ENCODE peak calls at places on chromosomes 16 and 17, in seven cellular contexts. One of them, this sample, is unnamed.

GRCh38 chr17:60720763-60721531 is 43.3 kb downstream of the BCAS3 start:
- DNase-seq in NCI-H460: peak; percentile 56
- DNase-seq in HTR-8/SVneo: peak; percentile 79
- DNase-seq in iris pigment epithelial cell: peak; percentile 71
- DNase-seq in effector memory CD8-positive, alpha-beta T cell: peak; percentile 36
- DNase-seq in GM23338: peak; percentile 76
- DNase-seq in progenitor cell of endocrine pancreas: peak; percentile 20
- DNase-seq in this sample: peak; percentile 70

GRCh38 chr16:85611455-85612190 is 1.5 kb upstream of the GSE1 start:
- DNase-seq in NCI-H460: peak; percentile 68
- DNase-seq in progenitor cell of endocrine pancreas: peak; percentile 46
- DNase-seq in HTR-8/SVneo: peak; percentile 81
- DNase-seq in iris pigment epithelial cell: peak; percentile 70
- DNase-seq in effector memory CD8-positive, alpha-beta T cell: peak; percentile 31
- DNase-seq in GM23338: peak; percentile 82
- DNase-seq in this sample: peak; percentile 91

GRCh38 chr17:31722251-31723056 is 136.6 kb downstream of the COPRS start:
- DNase-seq in progenitor cell of endocrine pancreas: no peak
- DNase-seq in effector memory CD8-positive, alpha-beta T cell: no peak
- DNase-seq in NCI-H460: no peak
- DNase-seq in GM23338: no peak
- DNase-seq in iris pigment epithelial cell: peak; percentile 71
- DNase-seq in HTR-8/SVneo: peak; percentile 75
- DNase-seq in this sample: no peak

GRCh38 chr16:9099131-9099625 is 7.7 kb downstream of the HAPSTR1 start:
- DNase-seq in progenitor cell of endocrine pancreas: no peak
- DNase-seq in NCI-H460: no peak
- DNase-seq in effector memory CD8-positive, alpha-beta T cell: no peak
- DNase-seq in GM23338: no peak
- DNase-seq in HTR-8/SVneo: no peak
- DNase-seq in iris pigment epithelial cell: peak; percentile 47
- DNase-seq in this sample: no peak

GRCh38 chr17:68290955-68291835 is at the start of the genes ARSG and SLC16A6:
- DNase-seq in progenitor cell of endocrine pancreas: peak; percentile 55
- DNase-seq in iris pigment epithelial cell: peak; percentile 68
- DNase-seq in GM23338: peak; percentile 86
- DNase-seq in HTR-8/SVneo: peak; percentile 74
- DNase-seq in effector memory CD8-positive, alpha-beta T cell: peak; percentile 80
- DNase-seq in NCI-H460: peak; percentile 75
- DNase-seq in this sample: peak; percentile 76

GRCh38 chr17:12637745-12638651 is 27.7 kb upstream of the MYOCD start:
- DNase-seq in NCI-H460: no peak
- DNase-seq in GM23338: no peak
- DNase-seq in progenitor cell of endocrine pancreas: no peak
- DNase-seq in HTR-8/SVneo: no peak
- DNase-seq in iris pigment epithelial cell: no peak
- DNase-seq in effector memory CD8-positive, alpha-beta T cell: no peak
- DNase-seq in this sample: no peak

GRCh38 chr17:43015579-43015978 is 6.6 kb downstream of the VAT1 start:
- DNase-seq in GM23338: no peak
- DNase-seq in effector memory CD8-positive, alpha-beta T cell: no peak
- DNase-seq in HTR-8/SVneo: no peak
- DNase-seq in progenitor cell of endocrine pancreas: no peak
- DNase-seq in NCI-H460: no peak
- DNase-seq in iris pigment epithelial cell: no peak
- DNase-seq in this sample: no peak

GRCh38 chr16:4272114-4272954 is 489 bp downstream of the TFAP4 start:
- DNase-seq in effector memory CD8-positive, alpha-beta T cell: no peak
- DNase-seq in iris pigment epithelial cell: peak; percentile 36
- DNase-seq in HTR-8/SVneo: no peak
- DNase-seq in progenitor cell of endocrine pancreas: peak; percentile 34
- DNase-seq in GM23338: peak; percentile 56
- DNase-seq in NCI-H460: no peak
- DNase-seq in this sample: peak; percentile 39

GRCh38 chr17:901964-902363 is 77.6 kb downstream of the NXN start:
- DNase-seq in iris pigment epithelial cell: no peak
- DNase-seq in HTR-8/SVneo: no peak
- DNase-seq in NCI-H460: no peak
- DNase-seq in effector memory CD8-positive, alpha-beta T cell: no peak
- DNase-seq in GM23338: no peak
- DNase-seq in progenitor cell of endocrine pancreas: no peak
- DNase-seq in this sample: no peak

GRCh38 chr16:90048737-90049330 is 28.3 kb downstream of the PRDM7 start:
- DNase-seq in HTR-8/SVneo: no peak
- DNase-seq in effector memory CD8-positive, alpha-beta T cell: no peak
- DNase-seq in NCI-H460: no peak
- DNase-seq in GM23338: no peak
- DNase-seq in progenitor cell of endocrine pancreas: no peak
- DNase-seq in iris pigment epithelial cell: no peak
- DNase-seq in this sample: no peak

GRCh38 chr16:932831-933330 is 37.9 kb downstream of the LMF1 start:
- DNase-seq in HTR-8/SVneo: no peak
- DNase-seq in iris pigment epithelial cell: no peak
- DNase-seq in NCI-H460: no peak
- DNase-seq in effector memory CD8-positive, alpha-beta T cell: no peak
- DNase-seq in progenitor cell of endocrine pancreas: no peak
- DNase-seq in GM23338: no peak
- DNase-seq in this sample: no peak

GRCh38 chr17:77881545-77881944 is 77.0 kb upstream of the TNRC6C start:
- DNase-seq in iris pigment epithelial cell: peak; percentile 86
- DNase-seq in HTR-8/SVneo: no peak
- DNase-seq in progenitor cell of endocrine pancreas: no peak
- DNase-seq in effector memory CD8-positive, alpha-beta T cell: peak; percentile 83
- DNase-seq in GM23338: no peak
- DNase-seq in NCI-H460: peak; percentile 57
- DNase-seq in this sample: no peak

GRCh38 chr17:83101805-83102480 is 22.5 kb downstream of the METRNL start:
- DNase-seq in HTR-8/SVneo: no peak
- DNase-seq in effector memory CD8-positive, alpha-beta T cell: no peak
- DNase-seq in progenitor cell of endocrine pancreas: no peak
- DNase-seq in GM23338: no peak
- DNase-seq in iris pigment epithelial cell: no peak
- DNase-seq in NCI-H460: no peak
- DNase-seq in this sample: no peak

This sample was measured in ACHN.